ENCODE peak calls at places on chromosomes 5 and 9, in seven cellular contexts. G is aorta, F is nephron progenitor cell, B is Karpas-422, C is H9, Q is hypothalamus, D is fibroblast of lung. U is an unnamed sample.

GRCh38 chr5:87877023-87877422 is 391.6 kb downstream of the TMEM161B start:
- DNase-seq in G (no peak), F (no peak), B (no peak), C (no peak), Q (no peak), D (no peak), U (no peak)

GRCh38 chr5:177317959-177318377 is 6.3 kb upstream of the MXD3 start:
- DNase-seq in G (peak), F (peak), B (peak), C (peak), Q (no peak), D (peak), U (peak)

GRCh38 chr9:84556556-84556955 is 113.0 kb upstream of the NTRK2 start:
- DNase-seq in G (no peak), F (no peak), B (no peak), C (no peak), Q (no peak), D (no peak), U (no peak)

GRCh38 chr5:5403736-5404135 is 18.7 kb upstream of the ICE1 start:
- DNase-seq in G (no peak), F (no peak), B (no peak), C (no peak), Q (no peak), D (no peak), U (no peak)

GRCh38 chr9:22392523-22392922 is 54.1 kb upstream of the DMRTA1 start:
- DNase-seq in G (no peak), F (no peak), B (no peak), C (no peak), Q (no peak), D (no peak), U (no peak)

GRCh38 chr5:8766448-8766847 is 779.4 kb downstream of the SEMA5A start:
- DNase-seq in G (no peak), F (no peak), B (no peak), C (no peak), Q (no peak), D (no peak), U (no peak)

GRCh38 chr9:93187047-93187446 is 3.1 kb downstream of the WNK2 start:
- DNase-seq in G (no peak), F (no peak), B (no peak), C (no peak), Q (no peak), D (no peak), U (peak)

GRCh38 chr5:13478831-13479465 is 465.5 kb downstream of the DNAH5 start:
- DNase-seq in G (no peak), F (peak), B (peak), C (peak), Q (no peak), D (peak), U (peak)

GRCh38 chr5:34686762-34687268 is 30.7 kb downstream of the RAI14 start:
- DNase-seq in G (peak), F (no peak), B (no peak), C (no peak), Q (no peak), D (peak), U (peak)

GRCh38 chr5:36708996-36709395 is 102.6 kb downstream of the SLC1A3 start:
- DNase-seq in G (no peak), F (no peak), B (no peak), C (no peak), Q (no peak), D (no peak), U (no peak)

GRCh38 chr5:150593593-150593992 is 46.9 kb upstream of the SYNPO start:
- DNase-seq in G (peak), F (no peak), B (no peak), C (no peak), Q (no peak), D (peak), U (peak)

GRCh38 chr9:126609191-126609590 is 4.5 kb upstream of the LMX1B start:
- DNase-seq in G (no peak), F (no peak), B (no peak), C (no peak), Q (no peak), D (no peak), U (no peak)

GRCh38 chr9:38681747-38682227 is 38.1 kb downstream of the FAM240B start:
- DNase-seq in G (no peak), F (no peak), B (no peak), C (no peak), Q (no peak), D (peak), U (no peak)